ENCODE peak calls at places on chromosome 17, in six cellular contexts. One of them, this sample, is unnamed.

GRCh38 chr17:57732062-57732461 is 13.0 kb downstream of the CCDC182 start:
- DNase-seq in body of pancreas: peak
- DNase-seq in activated CD8-positive, alpha-beta T cell treated with anti-CD3 and anti-CD28 coated beads, Interleukin-2, amount 10 ng/mL, durations not matched to agents 7 days and 5 days: no peak
- DNase-seq in T-helper 17 cell: no peak
- DNase-seq in A673: no peak
- DNase-seq in NCI-H187: peak
- DNase-seq in this sample: no peak

GRCh38 chr17:17445925-17446665 is 30.7 kb upstream of the MED9 start:
- DNase-seq in body of pancreas: peak
- DNase-seq in activated CD8-positive, alpha-beta T cell treated with anti-CD3 and anti-CD28 coated beads, Interleukin-2, amount 10 ng/mL, durations not matched to agents 7 days and 5 days: no peak
- DNase-seq in T-helper 17 cell: no peak
- DNase-seq in A673: no peak
- DNase-seq in NCI-H187: no peak
- DNase-seq in this sample: peak

GRCh38 chr17:50331085-50331791 is 14.7 kb upstream of the XYLT2 start:
- DNase-seq in body of pancreas: no peak
- DNase-seq in activated CD8-positive, alpha-beta T cell treated with anti-CD3 and anti-CD28 coated beads, Interleukin-2, amount 10 ng/mL, durations not matched to agents 7 days and 5 days: no peak
- DNase-seq in T-helper 17 cell: no peak
- DNase-seq in A673: no peak
- DNase-seq in NCI-H187: no peak
- DNase-seq in this sample: peak

GRCh38 chr17:19327039-19327776 is 35.3 kb downstream of the B9D1 start:
- DNase-seq in body of pancreas: no peak
- DNase-seq in activated CD8-positive, alpha-beta T cell treated with anti-CD3 and anti-CD28 coated beads, Interleukin-2, amount 10 ng/mL, durations not matched to agents 7 days and 5 days: no peak
- DNase-seq in T-helper 17 cell: no peak
- DNase-seq in A673: no peak
- DNase-seq in NCI-H187: no peak
- DNase-seq in this sample: peak

GRCh38 chr17:70181866-70182265 is 12.5 kb downstream of the KCNJ2 start:
- DNase-seq in body of pancreas: no peak
- DNase-seq in activated CD8-positive, alpha-beta T cell treated with anti-CD3 and anti-CD28 coated beads, Interleukin-2, amount 10 ng/mL, durations not matched to agents 7 days and 5 days: no peak
- DNase-seq in T-helper 17 cell: no peak
- DNase-seq in A673: no peak
- DNase-seq in NCI-H187: no peak
- DNase-seq in this sample: no peak

GRCh38 chr17:9987779-9988585 is 82.9 kb upstream of the RCVRN start:
- DNase-seq in body of pancreas: peak
- DNase-seq in activated CD8-positive, alpha-beta T cell treated with anti-CD3 and anti-CD28 coated beads, Interleukin-2, amount 10 ng/mL, durations not matched to agents 7 days and 5 days: peak
- DNase-seq in T-helper 17 cell: no peak
- DNase-seq in A673: peak
- DNase-seq in NCI-H187: no peak
- DNase-seq in this sample: no peak

GRCh38 chr17:76682306-76682705 is 28.5 kb downstream of the MXRA7 start:
- DNase-seq in body of pancreas: no peak
- DNase-seq in activated CD8-positive, alpha-beta T cell treated with anti-CD3 and anti-CD28 coated beads, Interleukin-2, amount 10 ng/mL, durations not matched to agents 7 days and 5 days: no peak
- DNase-seq in T-helper 17 cell: no peak
- DNase-seq in A673: no peak
- DNase-seq in NCI-H187: no peak
- DNase-seq in this sample: no peak

GRCh38 chr17:41338961-41339485 is 11.6 kb downstream of the KRT33A start:
- DNase-seq in body of pancreas: no peak
- DNase-seq in activated CD8-positive, alpha-beta T cell treated with anti-CD3 and anti-CD28 coated beads, Interleukin-2, amount 10 ng/mL, durations not matched to agents 7 days and 5 days: peak
- DNase-seq in T-helper 17 cell: no peak
- DNase-seq in A673: no peak
- DNase-seq in NCI-H187: no peak
- DNase-seq in this sample: peak

GRCh38 chr17:15456972-15457722 is 10.3 kb downstream of the CDRT4 start:
- DNase-seq in body of pancreas: peak
- DNase-seq in activated CD8-positive, alpha-beta T cell treated with anti-CD3 and anti-CD28 coated beads, Interleukin-2, amount 10 ng/mL, durations not matched to agents 7 days and 5 days: no peak
- DNase-seq in T-helper 17 cell: no peak
- DNase-seq in A673: no peak
- DNase-seq in NCI-H187: no peak
- DNase-seq in this sample: peak

GRCh38 chr17:82267575-82268379 is 5.7 kb downstream of the CSNK1D start:
- DNase-seq in body of pancreas: peak
- DNase-seq in activated CD8-positive, alpha-beta T cell treated with anti-CD3 and anti-CD28 coated beads, Interleukin-2, amount 10 ng/mL, durations not matched to agents 7 days and 5 days: no peak
- DNase-seq in T-helper 17 cell: no peak
- DNase-seq in A673: no peak
- DNase-seq in NCI-H187: no peak
- DNase-seq in this sample: peak

GRCh38 chr17:7560172-7561027 is 1.3 kb upstream of the SENP3 start:
- DNase-seq in body of pancreas: peak
- DNase-seq in activated CD8-positive, alpha-beta T cell treated with anti-CD3 and anti-CD28 coated beads, Interleukin-2, amount 10 ng/mL, durations not matched to agents 7 days and 5 days: peak
- DNase-seq in T-helper 17 cell: no peak
- DNase-seq in A673: peak
- DNase-seq in NCI-H187: no peak
- DNase-seq in this sample: no peak

GRCh38 chr17:38571833-38572274 is 33.9 kb downstream of the SRCIN1 start:
- DNase-seq in body of pancreas: no peak
- DNase-seq in activated CD8-positive, alpha-beta T cell treated with anti-CD3 and anti-CD28 coated beads, Interleukin-2, amount 10 ng/mL, durations not matched to agents 7 days and 5 days: no peak
- DNase-seq in T-helper 17 cell: no peak
- DNase-seq in A673: no peak
- DNase-seq in NCI-H187: no peak
- DNase-seq in this sample: no peak

GRCh38 chr17:8807070-8807550 is 7.9 kb upstream of the MFSD6L start:
- DNase-seq in body of pancreas: no peak
- DNase-seq in activated CD8-positive, alpha-beta T cell treated with anti-CD3 and anti-CD28 coated beads, Interleukin-2, amount 10 ng/mL, durations not matched to agents 7 days and 5 days: no peak
- DNase-seq in T-helper 17 cell: no peak
- DNase-seq in A673: no peak
- DNase-seq in NCI-H187: no peak
- DNase-seq in this sample: no peak

GRCh38 chr17:37614391-37614790 is 5.2 kb upstream of the SYNRG start:
- DNase-seq in body of pancreas: no peak
- DNase-seq in activated CD8-positive, alpha-beta T cell treated with anti-CD3 and anti-CD28 coated beads, Interleukin-2, amount 10 ng/mL, durations not matched to agents 7 days and 5 days: no peak
- DNase-seq in T-helper 17 cell: no peak
- DNase-seq in A673: no peak
- DNase-seq in NCI-H187: no peak
- DNase-seq in this sample: peak

GRCh38 chr17:73067075-73067474 is 25.4 kb downstream of the SLC39A11 start:
- DNase-seq in body of pancreas: no peak
- DNase-seq in activated CD8-positive, alpha-beta T cell treated with anti-CD3 and anti-CD28 coated beads, Interleukin-2, amount 10 ng/mL, durations not matched to agents 7 days and 5 days: no peak
- DNase-seq in T-helper 17 cell: no peak
- DNase-seq in A673: no peak
- DNase-seq in NCI-H187: no peak
- DNase-seq in this sample: no peak

GRCh38 chr17:74806334-74806733 is 30.2 kb upstream of the NAT9 start:
- DNase-seq in body of pancreas: no peak
- DNase-seq in activated CD8-positive, alpha-beta T cell treated with anti-CD3 and anti-CD28 coated beads, Interleukin-2, amount 10 ng/mL, durations not matched to agents 7 days and 5 days: no peak
- DNase-seq in T-helper 17 cell: no peak
- DNase-seq in A673: no peak
- DNase-seq in NCI-H187: no peak
- DNase-seq in this sample: no peak

GRCh38 chr17:65561394-65562205 is at the start of gene AXIN2:
- DNase-seq in body of pancreas: peak
- DNase-seq in activated CD8-positive, alpha-beta T cell treated with anti-CD3 and anti-CD28 coated beads, Interleukin-2, amount 10 ng/mL, durations not matched to agents 7 days and 5 days: peak
- DNase-seq in T-helper 17 cell: peak
- DNase-seq in A673: peak
- DNase-seq in NCI-H187: no peak
- DNase-seq in this sample: peak

GRCh38 chr17:67636841-67637240 is 80.9 kb upstream of the NOL11 start:
- DNase-seq in body of pancreas: peak
- DNase-seq in activated CD8-positive, alpha-beta T cell treated with anti-CD3 and anti-CD28 coated beads, Interleukin-2, amount 10 ng/mL, durations not matched to agents 7 days and 5 days: no peak
- DNase-seq in T-helper 17 cell: no peak
- DNase-seq in A673: no peak
- DNase-seq in NCI-H187: no peak
- DNase-seq in this sample: no peak

GRCh38 chr17:80981062-80981902 is 10.4 kb upstream of the CHMP6 start:
- DNase-seq in body of pancreas: no peak
- DNase-seq in activated CD8-positive, alpha-beta T cell treated with anti-CD3 and anti-CD28 coated beads, Interleukin-2, amount 10 ng/mL, durations not matched to agents 7 days and 5 days: peak
- DNase-seq in T-helper 17 cell: peak
- DNase-seq in A673: no peak
- DNase-seq in NCI-H187: no peak
- DNase-seq in this sample: no peak

GRCh38 chr17:79018045-79018695 is 5.8 kb upstream of the C1QTNF1 start:
- DNase-seq in body of pancreas: no peak
- DNase-seq in activated CD8-positive, alpha-beta T cell treated with anti-CD3 and anti-CD28 coated beads, Interleukin-2, amount 10 ng/mL, durations not matched to agents 7 days and 5 days: no peak
- DNase-seq in T-helper 17 cell: no peak
- DNase-seq in A673: no peak
- DNase-seq in NCI-H187: no peak
- DNase-seq in this sample: no peak

GRCh38 chr17:39755550-39756375 is 18.0 kb downstream of the GRB7 start:
- DNase-seq in body of pancreas: no peak
- DNase-seq in activated CD8-positive, alpha-beta T cell treated with anti-CD3 and anti-CD28 coated beads, Interleukin-2, amount 10 ng/mL, durations not matched to agents 7 days and 5 days: peak
- DNase-seq in T-helper 17 cell: peak
- DNase-seq in A673: no peak
- DNase-seq in NCI-H187: no peak
- DNase-seq in this sample: no peak

GRCh38 chr17:81252336-81253329 is 13.5 kb downstream of the NDUFAF8 start:
- DNase-seq in body of pancreas: no peak
- DNase-seq in activated CD8-positive, alpha-beta T cell treated with anti-CD3 and anti-CD28 coated beads, Interleukin-2, amount 10 ng/mL, durations not matched to agents 7 days and 5 days: no peak
- DNase-seq in T-helper 17 cell: no peak
- DNase-seq in A673: no peak
- DNase-seq in NCI-H187: no peak
- DNase-seq in this sample: no peak

GRCh38 chr17:82567286-82567685 is 47.8 kb downstream of the FOXK2 start:
- DNase-seq in body of pancreas: no peak
- DNase-seq in activated CD8-positive, alpha-beta T cell treated with anti-CD3 and anti-CD28 coated beads, Interleukin-2, amount 10 ng/mL, durations not matched to agents 7 days and 5 days: no peak
- DNase-seq in T-helper 17 cell: no peak
- DNase-seq in A673: no peak
- DNase-seq in NCI-H187: no peak
- DNase-seq in this sample: no peak

GRCh38 chr17:62064791-62065563 is at the start of gene MED13:
- DNase-seq in body of pancreas: peak
- DNase-seq in activated CD8-positive, alpha-beta T cell treated with anti-CD3 and anti-CD28 coated beads, Interleukin-2, amount 10 ng/mL, durations not matched to agents 7 days and 5 days: peak
- DNase-seq in T-helper 17 cell: peak
- DNase-seq in A673: peak
- DNase-seq in NCI-H187: peak
- DNase-seq in this sample: peak

GRCh38 chr17:20022701-20023100 is 13.5 kb downstream of the SPECC1 start:
- DNase-seq in body of pancreas: no peak
- DNase-seq in activated CD8-positive, alpha-beta T cell treated with anti-CD3 and anti-CD28 coated beads, Interleukin-2, amount 10 ng/mL, durations not matched to agents 7 days and 5 days: no peak
- DNase-seq in T-helper 17 cell: no peak
- DNase-seq in A673: no peak
- DNase-seq in NCI-H187: no peak
- DNase-seq in this sample: peak

GRCh38 chr17:80980397-80981061 is 11.1 kb upstream of the CHMP6 start:
- DNase-seq in body of pancreas: no peak
- DNase-seq in activated CD8-positive, alpha-beta T cell treated with anti-CD3 and anti-CD28 coated beads, Interleukin-2, amount 10 ng/mL, durations not matched to agents 7 days and 5 days: no peak
- DNase-seq in T-helper 17 cell: no peak
- DNase-seq in A673: no peak
- DNase-seq in NCI-H187: no peak
- DNase-seq in this sample: no peak

GRCh38 chr17:40548982-40549680 is 16.1 kb downstream of the CCR7 start:
- DNase-seq in body of pancreas: peak
- DNase-seq in activated CD8-positive, alpha-beta T cell treated with anti-CD3 and anti-CD28 coated beads, Interleukin-2, amount 10 ng/mL, durations not matched to agents 7 days and 5 days: peak
- DNase-seq in T-helper 17 cell: no peak
- DNase-seq in A673: no peak
- DNase-seq in NCI-H187: no peak
- DNase-seq in this sample: peak

GRCh38 chr17:68290268-68290954 is 516 bp downstream of the SLC16A6 start:
- DNase-seq in body of pancreas: no peak
- DNase-seq in activated CD8-positive, alpha-beta T cell treated with anti-CD3 and anti-CD28 coated beads, Interleukin-2, amount 10 ng/mL, durations not matched to agents 7 days and 5 days: peak
- DNase-seq in T-helper 17 cell: peak
- DNase-seq in A673: peak
- DNase-seq in NCI-H187: no peak
- DNase-seq in this sample: no peak

GRCh38 chr17:41226051-41226450 is 397 bp upstream of the KRTAP9-2 start:
- DNase-seq in body of pancreas: no peak
- DNase-seq in activated CD8-positive, alpha-beta T cell treated with anti-CD3 and anti-CD28 coated beads, Interleukin-2, amount 10 ng/mL, durations not matched to agents 7 days and 5 days: no peak
- DNase-seq in T-helper 17 cell: no peak
- DNase-seq in A673: no peak
- DNase-seq in NCI-H187: no peak
- DNase-seq in this sample: no peak

GRCh38 chr17:77416096-77416713 is 275.4 kb downstream of the SEC14L1 start:
- DNase-seq in body of pancreas: no peak
- DNase-seq in activated CD8-positive, alpha-beta T cell treated with anti-CD3 and anti-CD28 coated beads, Interleukin-2, amount 10 ng/mL, durations not matched to agents 7 days and 5 days: no peak
- DNase-seq in T-helper 17 cell: no peak
- DNase-seq in A673: no peak
- DNase-seq in NCI-H187: no peak
- DNase-seq in this sample: no peak

GRCh38 chr17:55750750-55751641 is at the start of gene PCTP:
- DNase-seq in body of pancreas: peak
- DNase-seq in activated CD8-positive, alpha-beta T cell treated with anti-CD3 and anti-CD28 coated beads, Interleukin-2, amount 10 ng/mL, durations not matched to agents 7 days and 5 days: peak
- DNase-seq in T-helper 17 cell: peak
- DNase-seq in A673: peak
- DNase-seq in NCI-H187: peak
- DNase-seq in this sample: peak

GRCh38 chr17:351436-351713 is 1.2 kb downstream of the RPH3AL start:
- DNase-seq in body of pancreas: no peak
- DNase-seq in activated CD8-positive, alpha-beta T cell treated with anti-CD3 and anti-CD28 coated beads, Interleukin-2, amount 10 ng/mL, durations not matched to agents 7 days and 5 days: no peak
- DNase-seq in T-helper 17 cell: no peak
- DNase-seq in A673: no peak
- DNase-seq in NCI-H187: no peak
- DNase-seq in this sample: no peak

GRCh38 chr17:82301916-82302497 is 15.4 kb downstream of the CD7 start:
- DNase-seq in body of pancreas: no peak
- DNase-seq in activated CD8-positive, alpha-beta T cell treated with anti-CD3 and anti-CD28 coated beads, Interleukin-2, amount 10 ng/mL, durations not matched to agents 7 days and 5 days: peak
- DNase-seq in T-helper 17 cell: no peak
- DNase-seq in A673: no peak
- DNase-seq in NCI-H187: no peak
- DNase-seq in this sample: no peak

GRCh38 chr17:17204041-17204591 is 2.0 kb downstream of the PLD6 start:
- DNase-seq in body of pancreas: peak
- DNase-seq in activated CD8-positive, alpha-beta T cell treated with anti-CD3 and anti-CD28 coated beads, Interleukin-2, amount 10 ng/mL, durations not matched to agents 7 days and 5 days: no peak
- DNase-seq in T-helper 17 cell: no peak
- DNase-seq in A673: no peak
- DNase-seq in NCI-H187: no peak
- DNase-seq in this sample: peak

GRCh38 chr17:15490634-15491261 is 23.3 kb upstream of the CDRT4 start:
- DNase-seq in body of pancreas: no peak
- DNase-seq in activated CD8-positive, alpha-beta T cell treated with anti-CD3 and anti-CD28 coated beads, Interleukin-2, amount 10 ng/mL, durations not matched to agents 7 days and 5 days: no peak
- DNase-seq in T-helper 17 cell: no peak
- DNase-seq in A673: peak
- DNase-seq in NCI-H187: no peak
- DNase-seq in this sample: peak

GRCh38 chr17:20187049-20187448 is 177.9 kb downstream of the SPECC1 start:
- DNase-seq in body of pancreas: no peak
- DNase-seq in activated CD8-positive, alpha-beta T cell treated with anti-CD3 and anti-CD28 coated beads, Interleukin-2, amount 10 ng/mL, durations not matched to agents 7 days and 5 days: no peak
- DNase-seq in T-helper 17 cell: no peak
- DNase-seq in A673: no peak
- DNase-seq in NCI-H187: no peak
- DNase-seq in this sample: no peak

GRCh38 chr17:15341385-15341849 is at the start of gene TEKT3:
- DNase-seq in body of pancreas: peak
- DNase-seq in activated CD8-positive, alpha-beta T cell treated with anti-CD3 and anti-CD28 coated beads, Interleukin-2, amount 10 ng/mL, durations not matched to agents 7 days and 5 days: no peak
- DNase-seq in T-helper 17 cell: no peak
- DNase-seq in A673: no peak
- DNase-seq in NCI-H187: no peak
- DNase-seq in this sample: peak

GRCh38 chr17:82087961-82088837 is 9.8 kb downstream of the FASN start:
- DNase-seq in body of pancreas: no peak
- DNase-seq in activated CD8-positive, alpha-beta T cell treated with anti-CD3 and anti-CD28 coated beads, Interleukin-2, amount 10 ng/mL, durations not matched to agents 7 days and 5 days: no peak
- DNase-seq in T-helper 17 cell: no peak
- DNase-seq in A673: no peak
- DNase-seq in NCI-H187: no peak
- DNase-seq in this sample: no peak

This sample was measured in fibroblast of gingiva.